ENCODE peak calls at places on chromosome 17, in seven cellular contexts. F is AG08396, J is germinal center, Z is AG20443, Y is LHCN-M2, K is H54, D is HTR-8/SVneo. T is an unnamed sample.

GRCh38 chr17:57662021-57662420 is 83.1 kb downstream of the CCDC182 start:
- DNase-seq in F (no peak), J (no peak), Z (no peak), Y (peak; percentile 70), K (no peak), D (no peak), T (no peak)

GRCh38 chr17:70254735-70255460 is 85.6 kb downstream of the KCNJ2 start:
- DNase-seq in F (no peak), J (no peak), Z (no peak), Y (peak; percentile 74), K (no peak), D (no peak), T (no peak)

GRCh38 chr17:1946021-1946932 is 78.9 kb downstream of the RTN4RL1 start:
- DNase-seq in F (no peak), J (no peak), Z (no peak), Y (no peak), K (no peak), D (no peak), T (no peak)

GRCh38 chr17:63434951-63435571 is 11.0 kb downstream of the CYB561 start:
- DNase-seq in F (no peak), J (no peak), Z (peak; percentile 32), Y (peak; percentile 45), K (peak; percentile 99), D (peak; percentile 85), T (no peak)

GRCh38 chr17:17084317-17084835 is 42.1 kb downstream of the MPRIP start:
- DNase-seq in F (no peak), J (no peak), Z (no peak), Y (no peak), K (no peak), D (no peak), T (no peak)

GRCh38 chr17:79721993-79722671 is 8.6 kb upstream of the ENPP7 start:
- DNase-seq in F (no peak), J (no peak), Z (no peak), Y (peak; percentile 15), K (no peak), D (peak; percentile 35), T (peak; percentile 42)

GRCh38 chr17:40910441-40910841 is 25.4 kb upstream of the KRT20 start:
- DNase-seq in F (no peak), J (no peak), Z (peak; percentile 43), Y (peak; percentile 37), K (no peak), D (no peak), T (peak; percentile 47)

GRCh38 chr17:42214156-42214555 is 19.9 kb upstream of the GHDC start:
- DNase-seq in F (no peak), J (no peak), Z (no peak), Y (no peak), K (no peak), D (no peak), T (no peak)

GRCh38 chr17:45108595-45109521 is 23.5 kb downstream of the PLCD3 start:
- DNase-seq in F (no peak), J (no peak), Z (no peak), Y (no peak), K (no peak), D (no peak), T (no peak)

GRCh38 chr17:29074488-29074887 is 31.5 kb downstream of the PIPOX start:
- DNase-seq in F (no peak), J (no peak), Z (no peak), Y (no peak), K (no peak), D (no peak), T (no peak)